ENCODE peak calls at places on chromosomes 1 and 21, in four cellular contexts. O is brain microvascular endothelial cell, S is stomach, N is IMR-90. K is an unnamed sample.

GRCh38 chr21:45655071-45655470 is 11.5 kb downstream of the PCBP3 start:
- DNase-seq in O (no peak), S (no peak), N (peak), K (no peak)

GRCh38 chr1:93186667-93187066 is 6.1 kb downstream of the CCDC18 start:
- DNase-seq in O (no peak), S (no peak), N (no peak), K (no peak)

GRCh38 chr1:199352351-199352750 is 675.2 kb upstream of the NR5A2 start:
- DNase-seq in O (no peak), S (no peak), N (no peak), K (no peak)

GRCh38 chr21:43903451-43904091 is 38.5 kb downstream of the AGPAT3 start:
- DNase-seq in O (no peak), S (peak), N (no peak), K (no peak)

GRCh38 chr1:65958561-65959350 is 166.1 kb downstream of the PDE4B start:
- DNase-seq in O (peak), S (no peak), N (peak), K (peak)

GRCh38 chr1:234256359-234256758 is 116.9 kb upstream of the COA6 start:
- DNase-seq in O (peak), S (no peak), N (peak), K (peak)

GRCh38 chr21:39927304-39927886 is 60.2 kb downstream of the PCP4 start:
- DNase-seq in O (no peak), S (peak), N (no peak), K (no peak)

GRCh38 chr1:33015216-33015615 is 21.5 kb downstream of the AK2 start:
- DNase-seq in O (no peak), S (no peak), N (no peak), K (no peak)

GRCh38 chr1:23210351-23210785 is 6.9 kb downstream of the HTR1D start:
- DNase-seq in O (no peak), S (no peak), N (no peak), K (peak)

GRCh38 chr1:247474367-247474766 is 16.5 kb upstream of the OR2B11 start:
- DNase-seq in O (no peak), S (no peak), N (no peak), K (no peak)

GRCh38 chr1:111592389-111593361 is 26.9 kb upstream of the RAP1A start:
- DNase-seq in O (peak), S (peak), N (peak), K (peak)

GRCh38 chr1:68112835-68113243 is 62.4 kb upstream of the DIRAS3 start:
- DNase-seq in O (peak), S (no peak), N (peak), K (peak)

GRCh38 chr1:207831517-207832327 is 79.2 kb downstream of the CD34 start:
- DNase-seq in O (no peak), S (no peak), N (peak), K (peak)

GRCh38 chr1:222852326-222852725 is 37.5 kb downstream of the DISP1 start:
- DNase-seq in O (peak), S (no peak), N (peak), K (peak)

GRCh38 chr1:20358761-20359263 is 68.1 kb downstream of the VWA5B1 start:
- DNase-seq in O (no peak), S (peak), N (peak), K (peak)

GRCh38 chr1:8540266-8540926 is 222.5 kb downstream of the SLC45A1 start:
- DNase-seq in O (no peak), S (no peak), N (peak), K (peak)

GRCh38 chr1:2391034-2391384 is 345 bp downstream of the MORN1 start:
- DNase-seq in O (no peak), S (no peak), N (no peak), K (peak)

GRCh38 chr1:205239078-205239477 is 11.3 kb downstream of the TMCC2 start:
- DNase-seq in O (no peak), S (peak), N (no peak), K (no peak)

GRCh38 chr1:7362947-7363346 is 408.1 kb upstream of the VAMP3 start:
- DNase-seq in O (no peak), S (no peak), N (no peak), K (no peak)

GRCh38 chr1:34578306-34578705 is 176.5 kb upstream of the GJB5 start:
- DNase-seq in O (no peak), S (no peak), N (no peak), K (no peak)

GRCh38 chr1:71364236-71364635 is 283.4 kb upstream of the ZRANB2 start:
- DNase-seq in O (no peak), S (no peak), N (peak), K (no peak)

GRCh38 chr1:71365451-71365850 is 284.6 kb upstream of the ZRANB2 start:
- DNase-seq in O (no peak), S (no peak), N (peak), K (peak)
- H3K4me3 ChIP-seq in O (peak), S (peak), N (peak), K (no peak)

GRCh38 chr1:38014171-38014570 is 1.6 kb downstream of the UTP11 start:
- DNase-seq in O (no peak), S (no peak), N (no peak), K (no peak)
- TF ChIP-seq CTCF in O (peak), S (no peak), N (peak), K (peak)

GRCh38 chr1:202642619-202643291 is 67.5 kb downstream of the SYT2 start:
- DNase-seq in O (no peak), S (no peak), N (no peak), K (no peak)
- H3K4me3 ChIP-seq in O (no peak), S (peak), N (no peak), K (no peak)

GRCh38 chr1:188846468-188846867 is 1631.2 kb downstream of the BRINP3 start:
- DNase-seq in O (no peak), S (no peak), N (no peak), K (no peak)
- TF ChIP-seq CTCF in O (no peak), S (no peak), N (no peak), K (no peak)

DNA sequence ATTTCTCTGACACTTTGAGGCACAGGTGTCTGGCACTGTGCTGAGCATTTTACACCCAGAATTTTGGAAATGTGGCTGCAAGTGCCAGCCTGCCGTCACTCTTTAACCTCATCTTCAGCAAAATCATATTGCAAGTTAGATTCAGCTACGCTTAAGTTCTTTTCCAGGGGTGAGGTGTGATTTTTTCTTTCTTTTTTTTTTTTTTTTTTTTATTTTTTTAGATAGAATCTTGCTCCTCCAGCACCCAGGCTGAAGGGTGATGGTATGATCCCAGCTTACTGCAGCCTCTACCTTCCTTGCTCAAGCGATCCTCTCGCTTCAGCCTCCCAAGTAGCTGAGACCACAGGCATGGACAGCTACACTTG is 2.5 kb upstream of the RCC2 start:
- DNase-seq in O (no peak), S (no peak), N (no peak), K (no peak)
- H3K4me3 ChIP-seq in O (no peak), S (no peak), N (no peak), K (no peak)